ENCODE peak calls at places on chromosomes 12 and 14, in ten cellular contexts. One of them, this sample, is unnamed.
A peak's percentile ranks its signal among the peaks of the same experiment; 100 is the strongest.

GRCh38 chr12:62787023-62787422 is 147.9 kb downstream of the PPM1H start:
- DNase-seq in amygdala: no peak
- DNase-seq in Daoy: peak; percentile 77
- DNase-seq in cardiac fibroblast: no peak
- DNase-seq in neural crest cell: no peak
- DNase-seq in mammary epithelial cell: no peak
- DNase-seq in A549: peak; percentile 40
- DNase-seq in lung microvascular endothelial cell: no peak
- DNase-seq in T-cell: no peak
- DNase-seq in activated T-cell treated with anti-CD3 and anti-CD28 coated beads for 24 hours: no peak
- DNase-seq in this sample: no peak

GRCh38 chr12:70508178-70508577 is 129.1 kb downstream of the PTPRB start:
- DNase-seq in amygdala: no peak
- DNase-seq in Daoy: no peak
- DNase-seq in cardiac fibroblast: peak; percentile 59
- DNase-seq in neural crest cell: no peak
- DNase-seq in mammary epithelial cell: no peak
- DNase-seq in A549: peak; percentile 9
- DNase-seq in lung microvascular endothelial cell: no peak
- DNase-seq in T-cell: no peak
- DNase-seq in activated T-cell treated with anti-CD3 and anti-CD28 coated beads for 24 hours: no peak
- DNase-seq in this sample: no peak

GRCh38 chr12:75545636-75546035 is 34.2 kb upstream of the KRR1 start:
- DNase-seq in amygdala: no peak
- DNase-seq in Daoy: no peak
- DNase-seq in cardiac fibroblast: no peak
- DNase-seq in neural crest cell: no peak
- DNase-seq in mammary epithelial cell: no peak
- DNase-seq in A549: no peak
- DNase-seq in lung microvascular endothelial cell: no peak
- DNase-seq in T-cell: no peak
- DNase-seq in activated T-cell treated with anti-CD3 and anti-CD28 coated beads for 24 hours: no peak
- DNase-seq in this sample: no peak

GRCh38 chr12:116489116-116489515 is 70.1 kb upstream of the MAP1LC3B2 start:
- DNase-seq in amygdala: no peak
- DNase-seq in Daoy: no peak
- DNase-seq in cardiac fibroblast: no peak
- DNase-seq in neural crest cell: no peak
- DNase-seq in mammary epithelial cell: no peak
- DNase-seq in A549: no peak
- DNase-seq in lung microvascular endothelial cell: no peak
- DNase-seq in T-cell: no peak
- DNase-seq in activated T-cell treated with anti-CD3 and anti-CD28 coated beads for 24 hours: no peak
- DNase-seq in this sample: no peak

GRCh38 chr12:93174048-93174447 is 203.7 kb upstream of the NUDT4 start:
- DNase-seq in amygdala: no peak
- DNase-seq in Daoy: no peak
- DNase-seq in cardiac fibroblast: peak; percentile 94
- DNase-seq in neural crest cell: no peak
- DNase-seq in mammary epithelial cell: no peak
- DNase-seq in A549: no peak
- DNase-seq in lung microvascular endothelial cell: no peak
- DNase-seq in T-cell: no peak
- DNase-seq in activated T-cell treated with anti-CD3 and anti-CD28 coated beads for 24 hours: no peak
- DNase-seq in this sample: no peak

GRCh38 chr12:52519826-52520662 is at the start of gene KRT5:
- DNase-seq in amygdala: no peak
- DNase-seq in Daoy: no peak
- DNase-seq in cardiac fibroblast: no peak
- DNase-seq in neural crest cell: no peak
- DNase-seq in mammary epithelial cell: peak; percentile 99
- DNase-seq in A549: no peak
- DNase-seq in lung microvascular endothelial cell: no peak
- DNase-seq in T-cell: no peak
- DNase-seq in activated T-cell treated with anti-CD3 and anti-CD28 coated beads for 24 hours: no peak
- DNase-seq in this sample: no peak

GRCh38 chr14:30834353-30834752 is 40.0 kb upstream of the COCH start:
- DNase-seq in amygdala: no peak
- DNase-seq in Daoy: no peak
- DNase-seq in cardiac fibroblast: no peak
- DNase-seq in neural crest cell: no peak
- DNase-seq in mammary epithelial cell: no peak
- DNase-seq in A549: no peak
- DNase-seq in lung microvascular endothelial cell: no peak
- DNase-seq in T-cell: no peak
- DNase-seq in activated T-cell treated with anti-CD3 and anti-CD28 coated beads for 24 hours: no peak
- DNase-seq in this sample: no peak

GRCh38 chr12:49784756-49785409 is 43.3 kb downstream of the NCKAP5L start:
- DNase-seq in amygdala: no peak
- DNase-seq in Daoy: no peak
- DNase-seq in cardiac fibroblast: peak; percentile 37
- DNase-seq in neural crest cell: no peak
- DNase-seq in mammary epithelial cell: no peak
- DNase-seq in A549: peak; percentile 23
- DNase-seq in lung microvascular endothelial cell: no peak
- DNase-seq in T-cell: no peak
- DNase-seq in activated T-cell treated with anti-CD3 and anti-CD28 coated beads for 24 hours: no peak
- DNase-seq in this sample: no peak

GRCh38 chr14:74407801-74408154 is 18.2 kb downstream of the SYNDIG1L start:
- DNase-seq in amygdala: no peak
- DNase-seq in Daoy: no peak
- DNase-seq in cardiac fibroblast: no peak
- DNase-seq in neural crest cell: no peak
- DNase-seq in mammary epithelial cell: no peak
- DNase-seq in A549: no peak
- DNase-seq in lung microvascular endothelial cell: no peak
- DNase-seq in T-cell: no peak
- DNase-seq in activated T-cell treated with anti-CD3 and anti-CD28 coated beads for 24 hours: no peak
- DNase-seq in this sample: no peak

GRCh38 chr12:8661016-8661415 is 1.6 kb downstream of the MFAP5 start:
- DNase-seq in amygdala: no peak
- DNase-seq in Daoy: no peak
- DNase-seq in cardiac fibroblast: peak; percentile 33
- DNase-seq in neural crest cell: no peak
- DNase-seq in mammary epithelial cell: no peak
- DNase-seq in A549: no peak
- DNase-seq in lung microvascular endothelial cell: no peak
- DNase-seq in T-cell: no peak
- DNase-seq in activated T-cell treated with anti-CD3 and anti-CD28 coated beads for 24 hours: no peak
- DNase-seq in this sample: no peak

GRCh38 chr12:50542448-50542847 is 37.7 kb downstream of the DIP2B start:
- DNase-seq in amygdala: no peak
- DNase-seq in Daoy: peak; percentile 72
- DNase-seq in cardiac fibroblast: no peak
- DNase-seq in neural crest cell: no peak
- DNase-seq in mammary epithelial cell: peak; percentile 99
- DNase-seq in A549: peak; percentile 77
- DNase-seq in lung microvascular endothelial cell: no peak
- DNase-seq in T-cell: no peak
- DNase-seq in activated T-cell treated with anti-CD3 and anti-CD28 coated beads for 24 hours: peak; percentile 33
- DNase-seq in this sample: no peak

GRCh38 chr12:42119085-42119633 is 25.5 kb downstream of the GXYLT1 start:
- DNase-seq in amygdala: no peak
- DNase-seq in Daoy: peak; percentile 44
- DNase-seq in cardiac fibroblast: peak; percentile 63
- DNase-seq in neural crest cell: no peak
- DNase-seq in mammary epithelial cell: no peak
- DNase-seq in A549: no peak
- DNase-seq in lung microvascular endothelial cell: no peak
- DNase-seq in T-cell: no peak
- DNase-seq in activated T-cell treated with anti-CD3 and anti-CD28 coated beads for 24 hours: no peak
- DNase-seq in this sample: no peak

This sample was measured in amniotic stem cell.